ENCODE peak calls at places on chromosome 21, in four cellular contexts. Q is AG09309, N is GM13976, F is GM20000. G is an unnamed sample.

GRCh38 chr21:35120631-35121180 is 71.6 kb upstream of the RUNX1 start:
- DNase-seq in N (no peak), F (no peak), Q (no peak), G (no peak)

GRCh38 chr21:38179504-38179900 is 77.3 kb upstream of the KCNJ15 start:
- DNase-seq in N (no peak), F (no peak), Q (no peak), G (no peak)

GRCh38 chr21:25350056-25350455 is 257.2 kb downstream of the MRPL39 start:
- DNase-seq in Q (no peak), F (peak), N (no peak), G (no peak)

GRCh38 chr21:15804247-15804985 is 74.6 kb downstream of the USP25 start:
- DNase-seq in Q (no peak), F (no peak), N (no peak), G (no peak)

GRCh38 chr21:29496337-29496736 is 197.6 kb downstream of the BACH1 start:
- DNase-seq in F (no peak), N (no peak), Q (no peak), G (no peak)

GRCh38 chr21:46284077-46284644 is 1.2 kb downstream of the MCM3AP start:
- DNase-seq in F (no peak), N (no peak), Q (no peak), G (no peak)

GRCh38 chr21:45887121-45887611 is 94.4 kb upstream of the COL6A1 start:
- DNase-seq in F (no peak), N (no peak), Q (no peak), G (no peak)

GRCh38 chr21:14917762-14918161 is 147.0 kb downstream of the NRIP1 start:
- DNase-seq in Q (no peak), F (no peak), N (no peak), G (no peak)

GRCh38 chr21:46021978-46022544 is 40.5 kb downstream of the COL6A1 start:
- DNase-seq in Q (no peak), N (no peak), F (no peak), G (no peak)

GRCh38 chr21:15437873-15438272 is 291.9 kb upstream of the USP25 start:
- DNase-seq in F (peak), N (peak), Q (no peak), G (peak)

GRCh38 chr21:42308914-42309752 is 6.1 kb downstream of the TFF3 start:
- DNase-seq in Q (no peak), N (no peak), F (peak), G (no peak)
- TF ChIP-seq CTCF in Q (no peak), N (no peak), F (no peak), G (no peak)

GRCh38 chr21:21690068-21690665 is 692.0 kb downstream of the NCAM2 start:
- DNase-seq in N (no peak), Q (no peak), F (no peak), G (no peak)

GRCh38 chr21:21688877-21689276 is 690.7 kb downstream of the NCAM2 start:
- DNase-seq in N (no peak), F (no peak), Q (no peak), G (no peak)
- TF ChIP-seq CTCF in N (no peak), F (no peak), Q (no peak), G (no peak)

DNA sequence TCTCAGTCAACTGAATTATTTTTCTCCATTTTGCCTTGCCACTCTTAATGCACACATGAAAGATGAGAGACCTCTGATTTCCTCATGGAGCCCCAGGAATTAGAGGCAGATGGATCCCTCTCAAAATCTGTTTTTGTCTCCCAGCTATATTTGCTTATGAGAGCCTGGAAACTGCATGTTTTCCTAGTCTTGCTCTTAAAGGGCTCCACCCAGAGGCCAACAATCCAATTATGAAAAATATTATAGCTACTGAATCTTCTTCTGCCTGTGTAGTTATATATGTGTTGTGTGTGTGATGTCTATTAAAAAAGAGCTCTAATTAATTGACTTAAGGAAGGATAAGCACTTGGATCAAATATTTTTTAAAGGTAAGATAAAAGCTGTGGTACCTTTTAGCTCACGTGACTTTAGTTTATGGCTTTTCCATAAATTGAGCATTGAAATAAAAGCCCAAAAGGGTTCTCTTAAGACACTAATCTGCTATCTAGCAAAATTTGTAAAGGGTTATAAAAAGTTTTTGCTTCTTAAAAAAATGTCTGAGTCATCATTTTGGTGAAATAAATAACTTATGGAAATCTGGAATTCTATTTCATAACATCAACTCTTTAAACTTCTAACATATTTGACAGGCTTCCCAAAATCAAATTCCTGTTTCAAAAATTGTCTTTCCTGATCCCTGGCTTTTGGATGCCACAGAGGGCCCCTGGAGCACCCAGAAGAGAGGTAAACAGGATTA is 31.2 kb upstream of the TSPEAR start:
- DNase-seq in F (no peak), N (no peak), Q (no peak), G (no peak)
- TF ChIP-seq CTCF in F (no peak), N (no peak), Q (peak), G (peak)

GRCh38 chr21:33949516-33950424 is 34.2 kb upstream of the ATP5PO start:
- DNase-seq in F (no peak), N (no peak), Q (no peak), G (no peak)

GRCh38 chr21:33948096-33948950 is 32.7 kb upstream of the ATP5PO start:
- DNase-seq in N (peak), F (peak), Q (no peak), G (peak)

GRCh38 chr21:33948951-33949444 is 33.4 kb upstream of the ATP5PO start:
- DNase-seq in Q (no peak), N (no peak), F (no peak), G (no peak)

GRCh38 chr21:33945652-33946270 is 30.2 kb upstream of the ATP5PO start:
- DNase-seq in Q (no peak), N (no peak), F (no peak), G (no peak)

GRCh38 chr21:33947451-33948095 is 32.0 kb upstream of the ATP5PO start:
- DNase-seq in N (peak), Q (peak), F (peak), G (peak)
- TF ChIP-seq CTCF in N (no peak), Q (no peak), F (no peak), G (no peak)

GRCh38 chr21:41369105-41369914 is 7.5 kb downstream of the MX2 start:
- DNase-seq in Q (no peak), F (peak), N (peak), G (peak)
- TF ChIP-seq CTCF in Q (no peak), F (no peak), N (peak), G (peak)

GRCh38 chr21:27820342-27820741 is 853.5 kb upstream of the ADAMTS5 start:
- DNase-seq in F (no peak), Q (no peak), N (no peak), G (no peak)

GRCh38 chr21:27823652-27824201 is 856.8 kb upstream of the ADAMTS5 start:
- DNase-seq in F (no peak), Q (no peak), N (no peak), G (no peak)

GRCh38 chr21:27819299-27819698 is 852.4 kb upstream of the ADAMTS5 start:
- DNase-seq in F (no peak), Q (no peak), N (no peak), G (no peak)

GRCh38 chr21:27827972-27828371 is 861.1 kb upstream of the ADAMTS5 start:
- DNase-seq in N (no peak), F (no peak), Q (no peak), G (no peak)

GRCh38 chr21:27825035-27825434 is 858.1 kb upstream of the ADAMTS5 start:
- DNase-seq in N (no peak), Q (no peak), F (no peak), G (no peak)
- TF ChIP-seq CTCF in N (no peak), Q (no peak), F (no peak), G (no peak)

DNA sequence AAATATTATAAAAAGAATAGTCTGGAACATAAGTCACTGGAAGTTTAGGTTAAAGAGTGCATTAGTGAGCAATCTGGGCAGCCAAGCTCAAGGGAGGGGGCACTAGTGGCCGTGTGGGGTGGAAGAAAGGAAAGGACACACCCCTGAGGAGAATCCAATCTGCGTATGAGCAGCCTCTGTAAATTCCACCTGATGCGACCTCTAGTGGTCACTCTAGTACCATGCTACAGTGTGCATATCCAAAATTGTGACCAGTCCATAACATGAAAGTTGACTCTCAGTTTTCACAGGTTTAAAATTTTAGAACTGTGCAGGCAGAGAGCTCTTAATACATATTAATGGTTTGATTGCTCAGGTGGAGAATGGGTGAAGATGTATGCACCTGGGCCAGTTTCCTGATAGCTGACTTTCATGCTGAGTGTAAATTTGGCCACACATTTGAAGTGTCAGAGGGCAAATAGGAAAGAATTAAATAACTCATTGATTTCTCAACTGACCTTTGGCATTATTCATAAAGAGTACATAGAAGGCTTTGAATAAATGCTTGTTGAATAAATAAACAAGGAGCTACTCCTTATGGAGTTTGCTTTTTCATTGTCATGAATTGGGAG is 105.9 kb upstream of the C21orf91 start:
- DNase-seq in F (peak), N (peak), Q (peak), G (peak)
- TF ChIP-seq CTCF in F (peak), N (peak), Q (peak), G (peak)

DNA sequence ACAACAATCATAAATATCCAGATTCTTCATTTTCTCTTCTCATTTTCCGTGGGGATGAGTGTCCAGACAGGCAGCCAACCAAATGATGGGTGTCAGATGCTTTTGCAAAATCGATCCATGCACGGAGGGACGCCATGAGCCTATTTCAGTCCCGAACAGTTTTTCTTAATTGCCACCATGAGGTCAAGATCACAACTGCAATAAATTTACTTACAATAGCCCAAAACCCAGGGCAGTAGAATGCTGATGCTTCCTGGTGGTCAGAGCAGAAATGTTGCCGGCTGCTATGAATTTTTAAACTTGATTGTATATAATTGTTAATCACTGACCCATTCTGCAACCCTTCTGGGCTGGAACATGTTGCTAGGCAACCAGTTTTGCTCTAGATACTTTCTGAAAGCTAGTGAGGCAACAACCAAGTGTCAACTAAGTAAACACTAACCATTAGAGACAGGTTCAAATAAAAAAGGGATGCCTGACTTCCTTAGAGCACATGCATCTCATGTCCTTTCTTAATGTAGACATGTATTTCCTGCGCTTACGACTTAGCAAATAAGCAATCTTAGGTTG is 132.6 kb upstream of the TIAM1 start:
- DNase-seq in F (no peak), Q (no peak), N (no peak), G (no peak)
- TF ChIP-seq CTCF in F (no peak), Q (no peak), N (no peak), G (no peak)

DNA sequence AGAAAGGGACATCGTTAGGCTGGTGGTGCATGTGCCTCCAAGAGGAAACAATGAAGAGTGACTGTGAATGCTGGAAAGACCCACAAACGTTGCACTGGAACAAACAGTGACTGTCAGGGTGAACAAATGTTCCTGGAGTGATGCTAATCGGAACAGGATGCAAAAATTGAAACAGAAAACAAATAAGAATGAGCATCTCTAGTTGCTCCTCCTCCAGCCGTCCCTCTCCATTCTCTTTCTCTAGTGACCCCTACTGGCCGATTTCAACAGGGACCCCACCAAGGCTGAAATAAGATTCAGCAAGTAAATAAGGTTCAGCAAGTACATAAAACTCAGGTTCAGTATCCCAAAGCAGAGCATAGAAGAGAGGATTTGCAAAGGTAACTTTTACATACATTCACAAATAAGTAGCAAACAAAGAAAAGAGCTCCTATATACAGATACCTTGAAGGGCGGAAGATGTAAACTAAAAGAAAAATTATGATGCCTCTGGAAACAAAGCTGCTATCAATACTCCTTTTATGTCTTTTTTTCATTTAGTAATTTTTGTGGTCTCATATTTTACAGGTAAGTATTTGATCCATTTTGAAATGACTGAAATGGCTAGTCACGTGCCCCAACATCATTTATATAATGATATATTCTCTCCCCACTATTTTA is 836.1 kb upstream of the ADAMTS5 start:
- DNase-seq in Q (no peak), N (peak), F (peak), G (no peak)
- TF ChIP-seq CTCF in Q (peak), N (peak), F (peak), G (no peak)

G was measured in GM13977.